ENCODE peak calls at places on chromosome 20, in eight cellular contexts. One of them, this sample, is unnamed.

GRCh38 chr20:20412750-20413149 is 44.8 kb downstream of the INSM1 start:
- DNase-seq in uterus: no peak
- DNase-seq in A549: no peak
- DNase-seq in cardiac muscle cell: no peak
- DNase-seq in CD4-positive, alpha-beta T cell: no peak
- DNase-seq in hepatocyte: no peak
- DNase-seq in RWPE1: no peak
- DNase-seq in lower lobe of right lung: no peak
- DNase-seq in this sample: no peak

GRCh38 chr20:54535045-54535444 is 59.7 kb downstream of the DOK5 start:
- DNase-seq in cardiac muscle cell: no peak
- DNase-seq in hepatocyte: no peak
- DNase-seq in CD4-positive, alpha-beta T cell: no peak
- DNase-seq in uterus: no peak
- DNase-seq in lower lobe of right lung: no peak
- DNase-seq in RWPE1: no peak
- DNase-seq in A549: no peak
- DNase-seq in this sample: no peak

GRCh38 chr20:61937963-61938838 is 127.5 kb downstream of the TAF4 start:
- DNase-seq in uterus: no peak
- DNase-seq in RWPE1: no peak
- DNase-seq in cardiac muscle cell: no peak
- DNase-seq in CD4-positive, alpha-beta T cell: no peak
- DNase-seq in hepatocyte: no peak
- DNase-seq in A549: no peak
- DNase-seq in lower lobe of right lung: peak
- DNase-seq in this sample: no peak

GRCh38 chr20:33441142-33441955 is 2.2 kb downstream of the SNTA1 start:
- DNase-seq in uterus: no peak
- DNase-seq in cardiac muscle cell: peak
- DNase-seq in A549: no peak
- DNase-seq in CD4-positive, alpha-beta T cell: no peak
- DNase-seq in lower lobe of right lung: no peak
- DNase-seq in hepatocyte: peak
- DNase-seq in RWPE1: no peak
- DNase-seq in this sample: no peak

GRCh38 chr20:46375771-46376170 is 30.6 kb downstream of the ELMO2 start:
- DNase-seq in hepatocyte: no peak
- DNase-seq in A549: no peak
- DNase-seq in CD4-positive, alpha-beta T cell: no peak
- DNase-seq in uterus: no peak
- DNase-seq in cardiac muscle cell: no peak
- DNase-seq in RWPE1: no peak
- DNase-seq in lower lobe of right lung: no peak
- DNase-seq in this sample: no peak

GRCh38 chr20:56359212-56360132 is 698 bp downstream of the FAM210B start:
- DNase-seq in hepatocyte: peak
- DNase-seq in A549: peak
- DNase-seq in cardiac muscle cell: peak
- DNase-seq in lower lobe of right lung: peak
- DNase-seq in CD4-positive, alpha-beta T cell: no peak
- DNase-seq in RWPE1: peak
- DNase-seq in uterus: peak
- DNase-seq in this sample: no peak

GRCh38 chr20:23009636-23010035 is 25.5 kb upstream of the SSTR4 start:
- DNase-seq in CD4-positive, alpha-beta T cell: no peak
- DNase-seq in lower lobe of right lung: no peak
- DNase-seq in uterus: no peak
- DNase-seq in cardiac muscle cell: no peak
- DNase-seq in RWPE1: no peak
- DNase-seq in hepatocyte: no peak
- DNase-seq in A549: peak
- DNase-seq in this sample: no peak

GRCh38 chr20:64053841-64054661 is 4.6 kb upstream of the SOX18 start:
- DNase-seq in RWPE1: no peak
- DNase-seq in cardiac muscle cell: peak
- DNase-seq in hepatocyte: peak
- DNase-seq in A549: peak
- DNase-seq in CD4-positive, alpha-beta T cell: no peak
- DNase-seq in uterus: peak
- DNase-seq in lower lobe of right lung: peak
- DNase-seq in this sample: no peak

GRCh38 chr20:2108987-2109386 is 7.4 kb downstream of the STK35 start:
- DNase-seq in A549: peak
- DNase-seq in lower lobe of right lung: no peak
- DNase-seq in uterus: peak
- DNase-seq in cardiac muscle cell: no peak
- DNase-seq in hepatocyte: peak
- DNase-seq in RWPE1: peak
- DNase-seq in CD4-positive, alpha-beta T cell: no peak
- DNase-seq in this sample: no peak

GRCh38 chr20:8116067-8116811 is 15.8 kb upstream of the PLCB1 start:
- DNase-seq in CD4-positive, alpha-beta T cell: no peak
- DNase-seq in lower lobe of right lung: no peak
- DNase-seq in hepatocyte: no peak
- DNase-seq in A549: no peak
- DNase-seq in cardiac muscle cell: no peak
- DNase-seq in RWPE1: no peak
- DNase-seq in uterus: no peak
- DNase-seq in this sample: no peak

GRCh38 chr20:42852691-42853090 is 337.0 kb downstream of the PTPRT start:
- DNase-seq in cardiac muscle cell: no peak
- DNase-seq in hepatocyte: no peak
- DNase-seq in RWPE1: no peak
- DNase-seq in A549: no peak
- DNase-seq in lower lobe of right lung: no peak
- DNase-seq in CD4-positive, alpha-beta T cell: no peak
- DNase-seq in uterus: no peak
- DNase-seq in this sample: no peak

GRCh38 chr20:23503649-23504048 is 12.7 kb downstream of the CST8 start:
- DNase-seq in hepatocyte: no peak
- DNase-seq in uterus: no peak
- DNase-seq in A549: no peak
- DNase-seq in cardiac muscle cell: no peak
- DNase-seq in CD4-positive, alpha-beta T cell: no peak
- DNase-seq in RWPE1: no peak
- DNase-seq in lower lobe of right lung: no peak
- DNase-seq in this sample: no peak

GRCh38 chr20:10783660-10784336 is 110.0 kb upstream of the JAG1 start:
- DNase-seq in CD4-positive, alpha-beta T cell: no peak
- DNase-seq in hepatocyte: peak
- DNase-seq in cardiac muscle cell: no peak
- DNase-seq in lower lobe of right lung: no peak
- DNase-seq in uterus: no peak
- DNase-seq in RWPE1: no peak
- DNase-seq in A549: no peak
- DNase-seq in this sample: no peak

DNA sequence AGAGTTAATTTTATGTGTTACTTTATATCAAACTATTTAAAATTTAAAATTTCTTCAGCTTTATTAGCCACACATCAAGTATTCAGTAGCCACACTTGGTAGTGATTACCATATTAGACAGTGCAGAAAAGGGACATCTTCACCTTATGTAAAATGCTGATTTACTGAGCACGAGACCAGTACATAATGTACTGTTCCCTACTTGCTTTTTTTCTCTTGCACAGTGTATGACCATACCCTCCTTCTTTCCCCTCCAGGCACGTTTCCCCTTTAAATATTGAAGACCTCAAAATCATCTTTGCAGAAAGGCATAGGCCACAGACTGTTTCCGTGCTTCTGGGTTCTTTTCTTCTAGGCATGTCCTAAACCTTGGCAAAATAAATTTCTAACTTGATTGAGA is 18.0 kb downstream of the DSTN start:
- DNase-seq in A549: no peak
- DNase-seq in CD4-positive, alpha-beta T cell: no peak
- DNase-seq in hepatocyte: no peak
- DNase-seq in uterus: no peak
- DNase-seq in RWPE1: no peak
- DNase-seq in lower lobe of right lung: no peak
- DNase-seq in cardiac muscle cell: no peak
- DNase-seq in this sample: no peak
- H3K27ac ChIP-seq in A549: no peak
- H3K27ac ChIP-seq in CD4-positive, alpha-beta T cell: no peak
- H3K27ac ChIP-seq in hepatocyte: no peak
- H3K27ac ChIP-seq in uterus: no peak
- H3K27ac ChIP-seq in RWPE1: no peak
- H3K27ac ChIP-seq in lower lobe of right lung: no peak
- H3K27ac ChIP-seq in cardiac muscle cell: peak
- H3K27ac ChIP-seq in this sample: no peak

GRCh38 chr20:44547419-44547818 is 25.5 kb upstream of the SERINC3 start:
- DNase-seq in uterus: no peak
- DNase-seq in cardiac muscle cell: no peak
- DNase-seq in hepatocyte: no peak
- DNase-seq in CD4-positive, alpha-beta T cell: no peak
- DNase-seq in lower lobe of right lung: no peak
- DNase-seq in RWPE1: no peak
- DNase-seq in A549: no peak
- DNase-seq in this sample: no peak

GRCh38 chr20:44552568-44552949 is 29.8 kb upstream of the PKIG start:
- DNase-seq in RWPE1: no peak
- DNase-seq in lower lobe of right lung: no peak
- DNase-seq in cardiac muscle cell: no peak
- DNase-seq in hepatocyte: no peak
- DNase-seq in uterus: no peak
- DNase-seq in CD4-positive, alpha-beta T cell: no peak
- DNase-seq in A549: no peak
- DNase-seq in this sample: no peak

GRCh38 chr20:44548171-44548678 is 26.4 kb upstream of the SERINC3 start:
- DNase-seq in RWPE1: no peak
- DNase-seq in A549: no peak
- DNase-seq in lower lobe of right lung: no peak
- DNase-seq in hepatocyte: no peak
- DNase-seq in uterus: no peak
- DNase-seq in CD4-positive, alpha-beta T cell: no peak
- DNase-seq in cardiac muscle cell: no peak
- DNase-seq in this sample: no peak

GRCh38 chr20:44552039-44552438 is 30.2 kb upstream of the SERINC3 start:
- DNase-seq in cardiac muscle cell: no peak
- DNase-seq in CD4-positive, alpha-beta T cell: no peak
- DNase-seq in A549: no peak
- DNase-seq in uterus: no peak
- DNase-seq in hepatocyte: no peak
- DNase-seq in RWPE1: no peak
- DNase-seq in lower lobe of right lung: no peak
- DNase-seq in this sample: no peak

GRCh38 chr20:44549123-44549522 is 27.3 kb upstream of the SERINC3 start:
- DNase-seq in A549: no peak
- DNase-seq in lower lobe of right lung: no peak
- DNase-seq in uterus: no peak
- DNase-seq in hepatocyte: no peak
- DNase-seq in RWPE1: no peak
- DNase-seq in cardiac muscle cell: no peak
- DNase-seq in CD4-positive, alpha-beta T cell: no peak
- DNase-seq in this sample: no peak
- H3K27ac ChIP-seq in A549: no peak
- H3K27ac ChIP-seq in lower lobe of right lung: peak
- H3K27ac ChIP-seq in uterus: peak
- H3K27ac ChIP-seq in hepatocyte: peak
- H3K27ac ChIP-seq in RWPE1: no peak
- H3K27ac ChIP-seq in cardiac muscle cell: no peak
- H3K27ac ChIP-seq in CD4-positive, alpha-beta T cell: no peak
- H3K27ac ChIP-seq in this sample: no peak

GRCh38 chr20:50274570-50275430 is 84.2 kb downstream of the CEBPB start:
- DNase-seq in hepatocyte: no peak
- DNase-seq in cardiac muscle cell: no peak
- DNase-seq in A549: no peak
- DNase-seq in RWPE1: no peak
- DNase-seq in CD4-positive, alpha-beta T cell: no peak
- DNase-seq in lower lobe of right lung: peak
- DNase-seq in uterus: no peak
- DNase-seq in this sample: peak

GRCh38 chr20:50271674-50272412 is 81.2 kb downstream of the CEBPB start:
- DNase-seq in uterus: no peak
- DNase-seq in hepatocyte: no peak
- DNase-seq in A549: no peak
- DNase-seq in CD4-positive, alpha-beta T cell: no peak
- DNase-seq in lower lobe of right lung: peak
- DNase-seq in RWPE1: no peak
- DNase-seq in cardiac muscle cell: no peak
- DNase-seq in this sample: no peak

GRCh38 chr20:50276119-50277063 is 85.8 kb downstream of the CEBPB start:
- DNase-seq in CD4-positive, alpha-beta T cell: no peak
- DNase-seq in uterus: no peak
- DNase-seq in A549: no peak
- DNase-seq in lower lobe of right lung: peak
- DNase-seq in hepatocyte: no peak
- DNase-seq in cardiac muscle cell: no peak
- DNase-seq in RWPE1: no peak
- DNase-seq in this sample: no peak

GRCh38 chr20:50272413-50273120 is 81.9 kb downstream of the CEBPB start:
- DNase-seq in lower lobe of right lung: no peak
- DNase-seq in uterus: no peak
- DNase-seq in hepatocyte: no peak
- DNase-seq in cardiac muscle cell: no peak
- DNase-seq in CD4-positive, alpha-beta T cell: no peak
- DNase-seq in A549: no peak
- DNase-seq in RWPE1: no peak
- DNase-seq in this sample: no peak

DNA sequence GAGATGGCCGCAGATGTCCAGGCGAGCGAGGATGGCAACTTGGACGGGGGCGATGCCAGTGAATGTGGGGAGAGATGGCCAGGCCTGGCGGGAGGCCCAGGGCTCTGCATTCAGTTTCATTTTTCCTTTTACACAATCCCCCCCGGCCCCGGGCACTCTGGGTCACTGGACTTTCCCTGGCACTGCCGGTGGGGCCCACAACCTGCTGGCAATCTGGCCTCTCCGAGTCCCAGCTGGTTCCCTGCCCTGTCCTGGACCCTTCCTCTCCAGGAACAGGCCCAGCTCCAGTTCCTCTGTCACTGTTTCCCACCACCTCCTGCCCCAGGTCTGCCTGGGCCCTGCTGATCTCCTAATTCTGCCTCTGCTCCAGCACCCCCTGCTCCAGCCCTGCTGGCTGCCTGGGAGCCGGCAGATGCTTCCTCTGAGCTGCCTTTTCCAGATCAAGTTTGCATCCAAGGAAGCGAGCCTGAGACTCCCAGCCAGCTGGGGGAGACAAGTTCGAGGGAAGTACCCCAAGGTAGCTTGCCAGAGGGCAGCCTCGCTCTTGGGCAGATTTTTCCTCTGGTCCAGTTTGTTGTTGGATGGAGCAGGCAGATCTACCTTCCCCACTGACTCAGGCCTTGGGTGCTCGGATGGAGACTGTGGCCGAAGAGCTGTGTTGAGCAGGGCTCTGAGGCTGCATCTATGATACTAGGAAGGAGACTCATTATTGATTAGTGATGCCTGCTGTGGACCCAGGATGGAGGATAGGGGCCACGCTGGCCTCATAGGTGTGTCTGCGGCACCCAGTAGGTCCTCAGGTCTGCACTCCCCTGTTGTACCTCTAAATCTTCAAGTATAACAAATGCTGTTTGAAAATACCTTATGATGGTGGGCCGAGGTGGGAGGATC is 83.2 kb downstream of the CEBPB start:
- DNase-seq in hepatocyte: no peak
- DNase-seq in cardiac muscle cell: no peak
- DNase-seq in A549: no peak
- DNase-seq in uterus: no peak
- DNase-seq in CD4-positive, alpha-beta T cell: no peak
- DNase-seq in RWPE1: no peak
- DNase-seq in lower lobe of right lung: no peak
- DNase-seq in this sample: peak
- H3K27ac ChIP-seq in hepatocyte: no peak
- H3K27ac ChIP-seq in cardiac muscle cell: no peak
- H3K27ac ChIP-seq in A549: peak
- H3K27ac ChIP-seq in uterus: peak
- H3K27ac ChIP-seq in CD4-positive, alpha-beta T cell: no peak
- H3K27ac ChIP-seq in RWPE1: peak
- H3K27ac ChIP-seq in lower lobe of right lung: peak
- H3K27ac ChIP-seq in this sample: peak

GRCh38 chr20:25484911-25485511 is 77.5 kb downstream of the GINS1 start:
- DNase-seq in hepatocyte: no peak
- DNase-seq in uterus: no peak
- DNase-seq in lower lobe of right lung: no peak
- DNase-seq in cardiac muscle cell: no peak
- DNase-seq in CD4-positive, alpha-beta T cell: no peak
- DNase-seq in A549: no peak
- DNase-seq in RWPE1: peak
- DNase-seq in this sample: no peak
- H3K27ac ChIP-seq in hepatocyte: no peak
- H3K27ac ChIP-seq in uterus: no peak
- H3K27ac ChIP-seq in lower lobe of right lung: no peak
- H3K27ac ChIP-seq in cardiac muscle cell: no peak
- H3K27ac ChIP-seq in CD4-positive, alpha-beta T cell: no peak
- H3K27ac ChIP-seq in A549: no peak
- H3K27ac ChIP-seq in RWPE1: peak
- H3K27ac ChIP-seq in this sample: no peak

This sample was measured in substantia nigra.